ENCODE peak calls at places on chromosomes 4 and X, in nine cellular contexts. L is SK-MEL-5; C is kidney epithelial cell; W is heart right ventricle; G is right atrium auricular region; K is heart left ventricle; D is stimulated activated CD4-positive, alpha-beta T cell treated with anti-CD3 and anti-CD28 coated beads, Interleukin-1b, Interleukin-23, amount 100 ng/mL, for 1 hour; B is T-cell; Z is Right ventricle myocardium superior. H is an unnamed sample.

GRCh38 chr4:88697588-88698329 is at the start of gene NAP1L5:
- DNase-seq in L (peak; percentile 58), C (no peak), W (peak; percentile 67), G (peak; percentile 81), K (peak; percentile 83), D (peak; percentile 18), B (peak; percentile 55), Z (peak; percentile 81), H (peak; percentile 74)

GRCh38 chr4:37453004-37453360 is 208.4 kb downstream of the NWD2 start:
- DNase-seq in L (peak; percentile 86), C (peak; percentile 70), W (peak; percentile 35), G (no peak), K (no peak), D (no peak), B (no peak), Z (no peak), H (peak; percentile 84)

GRCh38 chr4:114976901-114977300 is 136.5 kb downstream of the NDST4 start:
- DNase-seq in L (no peak), C (no peak), W (no peak), G (no peak), K (no peak), D (no peak), B (no peak), Z (no peak), H (no peak)

GRCh38 chrX:140918398-140919043 is 83.9 kb upstream of the SPANXB1 start:
- DNase-seq in L (peak; percentile 80), C (peak; percentile 14), W (peak; percentile 4), G (no peak), K (no peak), D (no peak), B (no peak), Z (no peak), H (peak; percentile 35)

GRCh38 chrX:155070663-155070974 is 317 bp downstream of the CMC4 start:
- DNase-seq in L (no peak), C (no peak), W (no peak), G (no peak), K (no peak), D (no peak), B (no peak), Z (no peak), H (no peak)

GRCh38 chrX:57643698-57644097 is 36.4 kb downstream of the NLRP2B start:
- DNase-seq in L (no peak), C (no peak), W (no peak), G (no peak), K (no peak), D (no peak), B (no peak), Z (no peak), H (no peak)

GRCh38 chrX:38318196-38318595 is 9.1 kb downstream of the RPGR start:
- DNase-seq in L (no peak), C (no peak), W (no peak), G (no peak), K (no peak), D (no peak), B (no peak), Z (no peak), H (no peak)

GRCh38 chrX:130285069-130285620 is 16.4 kb upstream of the ZNF280C start:
- DNase-seq in L (no peak), C (no peak), W (no peak), G (no peak), K (no peak), D (no peak), B (no peak), Z (no peak), H (no peak)

GRCh38 chr4:181823645-181824044 is 419.6 kb upstream of the TENM3 start:
- DNase-seq in L (no peak), C (no peak), W (no peak), G (no peak), K (no peak), D (no peak), B (no peak), Z (no peak), H (no peak)

GRCh38 chr4:181952478-181952877 is 290.7 kb upstream of the TENM3 start:
- DNase-seq in L (peak; percentile 60), C (peak; percentile 86), W (peak; percentile 18), G (no peak), K (no peak), D (no peak), B (no peak), Z (no peak), H (no peak)

H was measured in dermis blood vessel endothelial cell.